ENCODE peak calls at places on chromosome 18, in four cellular contexts. One of them, this sample, is unnamed.

GRCh38 chr18:35642802-35643201 is 61.3 kb downstream of the GALNT1 start:
- DNase-seq in CD8-positive, alpha-beta memory T cell: no peak
- DNase-seq in 8988T: no peak
- DNase-seq in activated CD4-positive, alpha-beta T cell treated with anti-CD3 and anti-CD28 coated beads, Interleukin-2, amount 50 U/mL, for 1 hour: no peak
- DNase-seq in this sample: no peak

GRCh38 chr18:59606193-59607175 is 90.7 kb downstream of the CCBE1 start:
- DNase-seq in CD8-positive, alpha-beta memory T cell: no peak
- DNase-seq in 8988T: no peak
- DNase-seq in activated CD4-positive, alpha-beta T cell treated with anti-CD3 and anti-CD28 coated beads, Interleukin-2, amount 50 U/mL, for 1 hour: no peak
- DNase-seq in this sample: no peak

GRCh38 chr18:44458777-44459176 is 221.9 kb upstream of the SETBP1 start:
- DNase-seq in CD8-positive, alpha-beta memory T cell: no peak
- DNase-seq in 8988T: no peak
- DNase-seq in activated CD4-positive, alpha-beta T cell treated with anti-CD3 and anti-CD28 coated beads, Interleukin-2, amount 50 U/mL, for 1 hour: no peak
- DNase-seq in this sample: peak; percentile 92

GRCh38 chr18:53997064-53997463 is 227.4 kb downstream of the MBD2 start:
- DNase-seq in CD8-positive, alpha-beta memory T cell: no peak
- DNase-seq in 8988T: no peak
- DNase-seq in activated CD4-positive, alpha-beta T cell treated with anti-CD3 and anti-CD28 coated beads, Interleukin-2, amount 50 U/mL, for 1 hour: no peak
- DNase-seq in this sample: no peak

GRCh38 chr18:43271593-43272432 is 5.5 kb downstream of the SYT4 start:
- DNase-seq in CD8-positive, alpha-beta memory T cell: no peak
- DNase-seq in 8988T: no peak
- DNase-seq in activated CD4-positive, alpha-beta T cell treated with anti-CD3 and anti-CD28 coated beads, Interleukin-2, amount 50 U/mL, for 1 hour: no peak
- DNase-seq in this sample: peak; percentile 15

GRCh38 chr18:51833850-51834249 is 506.1 kb upstream of the DCC start:
- DNase-seq in CD8-positive, alpha-beta memory T cell: no peak
- DNase-seq in 8988T: no peak
- DNase-seq in activated CD4-positive, alpha-beta T cell treated with anti-CD3 and anti-CD28 coated beads, Interleukin-2, amount 50 U/mL, for 1 hour: no peak
- DNase-seq in this sample: no peak

GRCh38 chr18:13587477-13587876 is 138.9 kb downstream of the FAM210A start:
- DNase-seq in CD8-positive, alpha-beta memory T cell: no peak
- DNase-seq in 8988T: no peak
- DNase-seq in activated CD4-positive, alpha-beta T cell treated with anti-CD3 and anti-CD28 coated beads, Interleukin-2, amount 50 U/mL, for 1 hour: no peak
- DNase-seq in this sample: no peak

GRCh38 chr18:22604390-22604985 is 186.8 kb upstream of the CTAGE1 start:
- DNase-seq in CD8-positive, alpha-beta memory T cell: no peak
- DNase-seq in 8988T: no peak
- DNase-seq in activated CD4-positive, alpha-beta T cell treated with anti-CD3 and anti-CD28 coated beads, Interleukin-2, amount 50 U/mL, for 1 hour: no peak
- DNase-seq in this sample: no peak

GRCh38 chr18:25306671-25307070 is 45.3 kb downstream of the ZNF521 start:
- DNase-seq in CD8-positive, alpha-beta memory T cell: no peak
- DNase-seq in 8988T: no peak
- DNase-seq in activated CD4-positive, alpha-beta T cell treated with anti-CD3 and anti-CD28 coated beads, Interleukin-2, amount 50 U/mL, for 1 hour: no peak
- DNase-seq in this sample: no peak

GRCh38 chr18:21115519-21116411 is 4.2 kb upstream of the ROCK1 start:
- DNase-seq in CD8-positive, alpha-beta memory T cell: no peak
- DNase-seq in 8988T: no peak
- DNase-seq in activated CD4-positive, alpha-beta T cell treated with anti-CD3 and anti-CD28 coated beads, Interleukin-2, amount 50 U/mL, for 1 hour: no peak
- DNase-seq in this sample: no peak

This sample was measured in foreskin keratinocyte.